ENCODE peak calls at places on chromosomes 12 and 14, in five cellular contexts. One of them, this sample, is unnamed.

GRCh38 chr14:46651526-46652144 is at the start of gene RPL10L:
- DNase-seq in HepG2: no peak
- DNase-seq in K562: peak
- DNase-seq in SK-N-SH: peak
- DNase-seq in HCT116: no peak
- DNase-seq in this sample: peak

GRCh38 chr14:61577506-61577931 is 117.8 kb upstream of the HIF1A start:
- DNase-seq in HCT116: no peak
- DNase-seq in K562: no peak
- DNase-seq in SK-N-SH: peak
- DNase-seq in HepG2: no peak
- DNase-seq in this sample: no peak

GRCh38 chr12:5779401-5779800 is 165.7 kb downstream of the ANO2 start:
- DNase-seq in HepG2: no peak
- DNase-seq in K562: no peak
- DNase-seq in SK-N-SH: no peak
- DNase-seq in HCT116: no peak
- DNase-seq in this sample: no peak

GRCh38 chr12:2374092-2374740 is 321.4 kb downstream of the CACNA1C start:
- DNase-seq in SK-N-SH: no peak
- DNase-seq in HCT116: no peak
- DNase-seq in K562: no peak
- DNase-seq in HepG2: no peak
- DNase-seq in this sample: no peak

GRCh38 chr12:108270035-108270840 is 68.9 kb downstream of the CMKLR1 start:
- DNase-seq in K562: no peak
- DNase-seq in SK-N-SH: no peak
- DNase-seq in HepG2: no peak
- DNase-seq in HCT116: no peak
- DNase-seq in this sample: no peak

GRCh38 chr12:118126119-118126757 is 9.7 kb upstream of the PEBP1 start:
- DNase-seq in SK-N-SH: no peak
- DNase-seq in HCT116: no peak
- DNase-seq in HepG2: peak
- DNase-seq in K562: no peak
- DNase-seq in this sample: no peak

GRCh38 chr14:68910540-68910939 is 68.6 kb downstream of the ACTN1 start:
- DNase-seq in HCT116: no peak
- DNase-seq in K562: no peak
- DNase-seq in SK-N-SH: no peak
- DNase-seq in HepG2: no peak
- DNase-seq in this sample: no peak

GRCh38 chr12:2057041-2057792 is 4.4 kb downstream of the CACNA1C start:
- DNase-seq in K562: peak
- DNase-seq in HCT116: peak
- DNase-seq in SK-N-SH: peak
- DNase-seq in HepG2: peak
- DNase-seq in this sample: no peak

GRCh38 chr12:111975161-111975931 is 37.6 kb downstream of the TMEM116 start:
- DNase-seq in HepG2: peak
- DNase-seq in K562: peak
- DNase-seq in HCT116: no peak
- DNase-seq in SK-N-SH: no peak
- DNase-seq in this sample: no peak

GRCh38 chr12:66131067-66131688 is 628 bp upstream of the LLPH start:
- DNase-seq in HCT116: no peak
- DNase-seq in K562: no peak
- DNase-seq in SK-N-SH: no peak
- DNase-seq in HepG2: no peak
- DNase-seq in this sample: no peak

GRCh38 chr12:64066052-64066451 is 156.0 kb downstream of the KICS2 start:
- DNase-seq in HepG2: peak
- DNase-seq in K562: no peak
- DNase-seq in SK-N-SH: no peak
- DNase-seq in HCT116: no peak
- DNase-seq in this sample: no peak

GRCh38 chr12:91575631-91576030 is 393.0 kb upstream of the DCN start:
- DNase-seq in K562: no peak
- DNase-seq in HCT116: no peak
- DNase-seq in HepG2: no peak
- DNase-seq in SK-N-SH: no peak
- DNase-seq in this sample: no peak

GRCh38 chr12:111102062-111102735 is 181.8 kb upstream of the MYL2 start:
- DNase-seq in HepG2: no peak
- DNase-seq in SK-N-SH: no peak
- DNase-seq in HCT116: no peak
- DNase-seq in K562: no peak
- DNase-seq in this sample: peak

GRCh38 chr12:111066744-111067437 is 146.5 kb upstream of the MYL2 start:
- DNase-seq in K562: peak
- DNase-seq in HepG2: no peak
- DNase-seq in HCT116: peak
- DNase-seq in SK-N-SH: no peak
- DNase-seq in this sample: no peak

GRCh38 chr12:15208871-15209656 is 12.2 kb downstream of the RERG start:
- DNase-seq in K562: no peak
- DNase-seq in SK-N-SH: no peak
- DNase-seq in HepG2: no peak
- DNase-seq in HCT116: no peak
- DNase-seq in this sample: no peak

GRCh38 chr12:21666722-21667121 is 9.1 kb upstream of the LDHB start:
- DNase-seq in K562: no peak
- DNase-seq in HCT116: no peak
- DNase-seq in SK-N-SH: no peak
- DNase-seq in HepG2: no peak
- DNase-seq in this sample: no peak

GRCh38 chr14:62662811-62663477 is 382.3 kb downstream of the KCNH5 start:
- DNase-seq in K562: no peak
- DNase-seq in HepG2: peak
- DNase-seq in SK-N-SH: no peak
- DNase-seq in HCT116: no peak
- DNase-seq in this sample: no peak

GRCh38 chr12:96044017-96044985 is 8.9 kb upstream of the LTA4H start:
- DNase-seq in SK-N-SH: no peak
- DNase-seq in HCT116: no peak
- DNase-seq in K562: no peak
- DNase-seq in HepG2: no peak
- DNase-seq in this sample: no peak

GRCh38 chr12:31590730-31591307 is at the start of gene DENND5B:
- DNase-seq in HepG2: peak
- DNase-seq in SK-N-SH: peak
- DNase-seq in HCT116: no peak
- DNase-seq in K562: peak
- DNase-seq in this sample: peak

GRCh38 chr12:11939223-11939622 is 131.5 kb upstream of the BCL2L14 start:
- DNase-seq in HCT116: no peak
- DNase-seq in HepG2: no peak
- DNase-seq in SK-N-SH: no peak
- DNase-seq in K562: no peak
- DNase-seq in this sample: no peak

GRCh38 chr12:11944321-11944720 is 126.4 kb upstream of the BCL2L14 start:
- DNase-seq in SK-N-SH: no peak
- DNase-seq in K562: no peak
- DNase-seq in HCT116: no peak
- DNase-seq in HepG2: no peak
- DNase-seq in this sample: no peak

GRCh38 chr12:11946161-11946560 is 124.6 kb upstream of the BCL2L14 start:
- DNase-seq in HCT116: no peak
- DNase-seq in SK-N-SH: no peak
- DNase-seq in K562: no peak
- DNase-seq in HepG2: no peak
- DNase-seq in this sample: no peak

GRCh38 chr12:11943919-11944318 is 126.8 kb upstream of the BCL2L14 start:
- DNase-seq in HCT116: no peak
- DNase-seq in HepG2: no peak
- DNase-seq in K562: no peak
- DNase-seq in SK-N-SH: no peak
- DNase-seq in this sample: no peak

DNA sequence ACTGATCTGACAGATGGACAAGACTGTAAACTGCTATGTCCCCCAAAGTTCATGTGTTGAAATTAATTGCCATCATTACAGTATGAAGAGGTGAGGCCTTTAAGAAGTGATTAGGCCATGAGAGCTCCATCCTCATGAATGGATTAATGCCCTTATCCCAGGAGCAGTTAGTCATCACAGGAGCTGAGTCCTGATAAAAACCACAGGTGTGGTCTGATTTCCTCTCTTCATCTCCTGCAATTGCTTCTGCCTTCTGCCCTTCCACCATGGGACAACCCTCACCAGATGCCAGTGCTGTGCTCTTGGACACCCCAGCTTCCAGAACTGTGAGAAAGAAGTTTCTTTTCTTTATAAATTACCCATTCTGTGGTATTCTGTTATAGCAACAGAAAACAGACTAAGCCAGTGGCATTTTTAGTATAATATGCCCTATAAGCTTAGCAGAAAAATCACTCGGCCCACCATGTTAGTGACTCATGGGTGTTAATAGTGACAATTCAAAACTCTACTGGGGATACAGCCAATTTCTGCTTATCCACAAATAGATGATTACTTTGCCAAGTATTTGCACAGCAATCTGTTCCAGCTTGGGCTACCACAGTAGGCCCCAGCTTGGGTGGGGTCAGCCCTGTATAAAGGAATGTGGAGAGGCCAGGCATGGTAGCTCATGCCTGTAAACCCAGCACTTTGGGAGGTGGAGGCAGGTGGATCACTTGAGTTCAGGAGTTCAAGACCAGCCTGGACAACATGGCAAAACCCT is 129.0 kb upstream of the BCL2L14 start:
- DNase-seq in HepG2: no peak
- DNase-seq in SK-N-SH: no peak
- DNase-seq in HCT116: no peak
- DNase-seq in K562: no peak
- DNase-seq in this sample: no peak
- TF ChIP-seq JUND in HepG2: no peak
- TF ChIP-seq JUND in SK-N-SH: no peak
- TF ChIP-seq JUND in HCT116: no peak
- TF ChIP-seq JUND in K562: no peak
- TF ChIP-seq JUND in this sample: no peak

GRCh38 chr14:23483216-23483854 is 13.8 kb downstream of the NGDN start:
- DNase-seq in SK-N-SH: peak
- DNase-seq in HepG2: peak
- DNase-seq in K562: peak
- DNase-seq in HCT116: no peak
- DNase-seq in this sample: no peak

GRCh38 chr14:23487216-23487615 is 17.7 kb downstream of the NGDN start:
- DNase-seq in HCT116: no peak
- DNase-seq in SK-N-SH: no peak
- DNase-seq in HepG2: no peak
- DNase-seq in K562: no peak
- DNase-seq in this sample: no peak

GRCh38 chr14:23482814-23483128 is 13.3 kb downstream of the NGDN start:
- DNase-seq in HepG2: no peak
- DNase-seq in K562: no peak
- DNase-seq in HCT116: no peak
- DNase-seq in SK-N-SH: no peak
- DNase-seq in this sample: no peak

GRCh38 chr14:23486116-23486515 is 16.6 kb downstream of the NGDN start:
- DNase-seq in HepG2: no peak
- DNase-seq in K562: no peak
- DNase-seq in SK-N-SH: no peak
- DNase-seq in HCT116: no peak
- DNase-seq in this sample: no peak

DNA sequence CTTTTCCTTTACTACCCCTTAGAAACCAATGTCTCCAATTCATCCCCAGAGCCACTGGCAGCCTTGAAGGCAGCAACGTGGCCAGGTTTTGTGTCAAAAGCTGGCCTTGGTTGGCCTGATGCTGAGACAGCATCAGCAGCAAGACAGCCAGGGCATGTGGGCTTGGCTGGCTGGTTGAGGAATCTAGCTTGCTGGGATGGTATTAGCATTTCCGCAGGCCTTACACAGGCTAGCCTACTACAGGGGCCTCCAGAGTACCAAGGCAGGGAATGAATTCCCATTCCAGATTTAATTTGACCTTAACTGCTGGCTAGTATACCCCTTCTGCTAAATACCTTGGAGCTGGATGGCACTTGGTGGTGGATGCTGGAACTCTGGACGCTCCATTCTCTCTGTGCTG is 15.8 kb downstream of the NGDN start:
- DNase-seq in SK-N-SH: no peak
- DNase-seq in HCT116: no peak
- DNase-seq in HepG2: no peak
- DNase-seq in K562: no peak
- DNase-seq in this sample: no peak
- TF ChIP-seq JUND in SK-N-SH: no peak
- TF ChIP-seq JUND in HCT116: no peak
- TF ChIP-seq JUND in HepG2: no peak
- TF ChIP-seq JUND in K562: no peak
- TF ChIP-seq JUND in this sample: no peak

GRCh38 chr14:83416476-83416875 is 1882.8 kb upstream of the SEL1L start:
- DNase-seq in HCT116: no peak
- DNase-seq in K562: no peak
- DNase-seq in SK-N-SH: no peak
- DNase-seq in HepG2: no peak
- DNase-seq in this sample: no peak
- TF ChIP-seq JUND in HCT116: no peak
- TF ChIP-seq JUND in K562: no peak
- TF ChIP-seq JUND in SK-N-SH: no peak
- TF ChIP-seq JUND in HepG2: no peak
- TF ChIP-seq JUND in this sample: no peak

DNA sequence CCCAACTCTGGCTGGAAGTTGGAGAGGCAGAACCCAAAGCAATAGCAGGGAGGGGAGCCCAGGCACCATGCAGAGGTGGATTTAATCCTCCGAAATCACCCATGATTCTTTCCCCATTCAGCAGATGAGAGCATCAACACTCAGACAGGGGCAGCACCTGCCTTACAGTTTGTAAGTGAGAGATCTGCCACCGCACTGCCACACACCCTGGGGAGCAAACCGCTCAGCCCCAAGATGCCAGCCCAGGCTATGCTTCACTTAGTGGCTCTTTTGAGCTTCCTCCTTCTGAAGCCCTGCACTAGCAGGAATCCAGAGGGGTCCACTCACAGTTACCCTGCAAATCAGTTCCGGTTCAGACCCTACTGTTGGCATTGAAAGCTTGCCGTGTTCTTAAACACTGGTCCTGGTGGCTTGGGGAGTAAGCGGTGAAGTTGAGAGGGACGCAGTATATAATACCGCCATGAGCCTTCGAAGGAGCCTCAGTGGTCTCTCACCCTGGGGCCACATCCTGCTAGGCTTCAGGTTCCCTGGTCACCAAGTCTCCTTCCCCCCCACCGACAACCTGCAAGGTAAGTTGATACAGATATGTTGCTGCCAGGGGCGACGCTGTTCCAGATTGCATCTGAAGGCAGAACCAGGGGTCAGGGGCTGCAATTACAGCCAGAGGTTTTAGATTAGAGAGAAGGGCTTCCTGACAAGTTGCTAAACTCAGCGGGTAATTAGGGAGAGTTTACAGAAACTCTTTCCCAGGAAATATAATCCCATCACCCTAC is 72.0 kb upstream of the CCND2 start:
- DNase-seq in K562: no peak
- DNase-seq in HCT116: no peak
- DNase-seq in HepG2: no peak
- DNase-seq in SK-N-SH: no peak
- DNase-seq in this sample: no peak
- TF ChIP-seq JUND in K562: no peak
- TF ChIP-seq JUND in HCT116: no peak
- TF ChIP-seq JUND in HepG2: no peak
- TF ChIP-seq JUND in SK-N-SH: no peak
- TF ChIP-seq JUND in this sample: no peak

This sample was measured in T47D.